ENCODE peak calls at places on chromosomes 1 and 21, in ten cellular contexts. L is tibial nerve, V is body of pancreas, Z is adrenal gland, E is gastrocnemius medialis, P is heart left ventricle, J is ovary, T is right lobe of liver, G is breast epithelium, C is uterus. B is an unnamed sample.

GRCh38 chr1:21520899-21521716 is 11.9 kb downstream of the ALPL start:
- DNase-seq in L (no peak), V (no peak), Z (no peak), E (no peak), P (no peak), J (no peak), T (no peak), G (no peak), C (no peak), B (no peak)

GRCh38 chr1:72557446-72558049 is 275.2 kb upstream of the NEGR1 start:
- DNase-seq in L (no peak), V (no peak), Z (no peak), E (no peak), P (no peak), J (no peak), T (no peak), G (no peak), C (no peak), B (peak; percentile 25)

GRCh38 chr1:91099746-91100621 is 78.1 kb upstream of the ZNF644 start:
- DNase-seq in L (no peak), V (no peak), Z (no peak), E (no peak), P (no peak), J (no peak), T (no peak), G (no peak), C (no peak), B (no peak)

GRCh38 chr1:41325801-41326200 is 35.4 kb upstream of the FOXO6 start:
- DNase-seq in L (no peak), V (no peak), Z (no peak), E (no peak), P (no peak), J (no peak), T (no peak), G (no peak), C (no peak), B (no peak)

GRCh38 chr1:214143015-214143775 is 137.8 kb upstream of the SMYD2 start:
- DNase-seq in L (no peak), V (no peak), Z (no peak), E (no peak), P (no peak), J (no peak), T (no peak), G (no peak), C (no peak), B (no peak)

GRCh38 chr1:43425045-43425444 is 28.7 kb downstream of the HYI start:
- DNase-seq in L (no peak), V (no peak), Z (no peak), E (no peak), P (no peak), J (no peak), T (no peak), G (peak; percentile 28), C (no peak), B (no peak)

GRCh38 chr1:89518116-89518780 is 6.4 kb upstream of the LRRC8B start:
- DNase-seq in L (no peak), V (peak; percentile 22), Z (peak; percentile 31), E (no peak), P (no peak), J (no peak), T (no peak), G (no peak), C (no peak), B (no peak)

GRCh38 chr21:28336299-28336698 is 656.4 kb downstream of the LTN1 start:
- DNase-seq in L (no peak), V (peak; percentile 64), Z (peak; percentile 16), E (no peak), P (no peak), J (no peak), T (peak; percentile 52), G (no peak), C (peak; percentile 27), B (peak; percentile 28)

GRCh38 chr1:58548381-58548780 is 1.9 kb upstream of the OMA1 start:
- DNase-seq in L (no peak), V (no peak), Z (no peak), E (no peak), P (no peak), J (no peak), T (no peak), G (no peak), C (no peak), B (peak; percentile 66)

GRCh38 chr1:45437323-45437722 is 53.6 kb downstream of the TESK2 start:
- DNase-seq in L (no peak), V (no peak), Z (no peak), E (no peak), P (no peak), J (no peak), T (no peak), G (no peak), C (no peak), B (no peak)

GRCh38 chr1:156663178-156663577 is 14.0 kb downstream of the NES start:
- DNase-seq in L (no peak), V (no peak), Z (peak; percentile 37), E (peak; percentile 92), P (peak; percentile 87), J (no peak), T (no peak), G (no peak), C (peak; percentile 70), B (no peak)

GRCh38 chr1:32068891-32069590 is 3.7 kb upstream of the TMEM39B start:
- DNase-seq in L (no peak), V (no peak), Z (no peak), E (no peak), P (no peak), J (no peak), T (no peak), G (no peak), C (no peak), B (peak; percentile 33)

GRCh38 chr1:180627411-180627810 is 4.4 kb upstream of the XPR1 start:
- DNase-seq in L (no peak), V (no peak), Z (no peak), E (no peak), P (no peak), J (no peak), T (no peak), G (no peak), C (no peak), B (no peak)

GRCh38 chr1:180626711-180627110 is 5.1 kb upstream of the XPR1 start:
- DNase-seq in L (no peak), V (no peak), Z (no peak), E (no peak), P (no peak), J (no peak), T (no peak), G (no peak), C (no peak), B (no peak)

GRCh38 chr1:180622658-180623508 is 8.9 kb upstream of the XPR1 start:
- DNase-seq in L (no peak), V (no peak), Z (no peak), E (no peak), P (no peak), J (no peak), T (no peak), G (no peak), C (no peak), B (no peak)

GRCh38 chr1:180628646-180629045 is 3.2 kb upstream of the XPR1 start:
- DNase-seq in L (no peak), V (no peak), Z (no peak), E (no peak), P (no peak), J (no peak), T (no peak), G (no peak), C (no peak), B (no peak)

GRCh38 chr1:180623579-180624347 is 8.1 kb upstream of the XPR1 start:
- DNase-seq in L (no peak), V (peak; percentile 28), Z (no peak), E (no peak), P (no peak), J (no peak), T (no peak), G (no peak), C (no peak), B (peak; percentile 7)
- TF ChIP-seq CTCF in L (no peak), V (peak; percentile 53), Z (peak; percentile 14), E (no peak), P (peak; percentile 41), J (no peak), T (peak; percentile 28), G (no peak), C (peak; percentile 10), B (no peak)

DNA sequence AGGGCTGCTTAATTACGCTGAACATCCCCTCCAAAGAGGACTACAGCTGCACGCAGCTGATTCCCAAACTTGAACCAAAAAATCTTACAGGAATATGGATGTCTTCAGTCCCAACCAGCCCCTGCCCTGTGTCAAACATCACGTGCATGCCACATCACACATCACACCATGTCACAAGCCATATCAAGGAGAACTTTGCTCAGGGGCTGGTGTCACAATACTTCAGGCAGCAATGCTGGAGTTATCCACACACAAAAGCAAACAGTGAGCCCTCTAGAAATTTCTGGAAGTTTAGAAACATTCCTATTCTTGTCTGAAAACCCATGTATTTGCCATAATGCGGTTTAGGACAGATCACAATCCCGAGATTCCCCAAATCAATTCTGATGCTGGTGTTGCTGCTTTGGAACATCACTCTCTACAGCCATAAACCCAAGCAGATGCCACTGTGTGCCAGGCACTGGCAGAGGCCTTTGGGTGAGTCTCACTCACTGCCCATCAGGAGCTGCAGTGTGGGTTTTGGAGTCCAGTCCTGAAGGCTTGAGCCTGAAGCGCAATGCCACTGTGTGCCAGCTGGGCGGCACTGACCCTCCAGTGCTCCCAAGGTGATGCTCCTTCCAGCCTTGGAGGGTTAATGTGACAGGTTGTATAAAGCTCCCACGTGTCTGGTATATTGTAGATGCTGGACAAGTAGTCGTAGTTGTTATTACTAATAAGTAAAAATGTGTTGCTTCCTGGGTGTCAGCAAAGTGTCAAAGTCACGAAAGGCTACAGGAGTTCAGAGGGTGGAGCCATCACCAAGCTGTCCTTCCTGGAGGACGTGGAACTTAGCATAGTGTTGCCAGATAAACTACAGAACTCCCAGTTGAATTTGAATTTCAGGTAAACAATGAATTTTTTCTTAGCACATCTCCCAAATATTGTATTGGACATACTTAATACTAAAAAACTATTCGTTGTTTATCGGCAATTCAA is 20.1 kb upstream of the EFNA1 start:
- DNase-seq in L (no peak), V (no peak), Z (no peak), E (no peak), P (no peak), J (no peak), T (peak; percentile 93), G (no peak), C (no peak), B (no peak)
- TF ChIP-seq POLR2A in L (no peak), V (no peak), Z (no peak), E (no peak), P (no peak), J (no peak), T (peak; percentile 24), G (no peak), C (no peak), B (no peak)

GRCh38 chr1:209850342-209850979 is 22.7 kb downstream of the UTP25 start:
- DNase-seq in L (no peak), V (peak; percentile 22), Z (peak; percentile 44), E (peak; percentile 13), P (peak; percentile 47), J (no peak), T (no peak), G (no peak), C (no peak), B (peak; percentile 44)
- TF ChIP-seq CTCF in L (peak; percentile 36), V (peak; percentile 37), Z (peak; percentile 31), E (no peak), P (peak; percentile 32), J (no peak), T (peak; percentile 43), G (peak; percentile 25), C (no peak), B (peak; percentile 44)

DNA sequence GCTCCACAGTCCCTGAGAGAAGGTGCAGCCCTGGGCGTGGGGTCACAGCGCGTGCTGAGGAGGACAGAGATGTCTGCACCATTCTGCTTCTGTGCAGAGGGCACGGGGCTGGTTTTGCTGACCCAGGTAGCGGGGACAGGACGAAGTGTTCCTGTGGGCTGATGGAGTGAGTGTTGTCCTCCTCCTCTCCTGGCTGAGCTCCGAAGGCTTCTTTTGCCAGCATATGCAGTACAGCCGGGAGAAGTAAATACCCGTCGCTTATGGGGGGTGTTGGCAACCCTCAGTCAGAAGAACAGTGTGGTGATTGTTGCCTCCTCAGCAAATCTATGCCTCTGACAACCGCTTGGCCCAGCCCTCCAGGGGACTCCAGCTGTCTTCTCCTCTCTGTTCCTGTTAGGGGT is 101.5 kb downstream of the DDX20 start:
- DNase-seq in L (no peak), V (peak; percentile 38), Z (no peak), E (peak; percentile 28), P (peak; percentile 73), J (no peak), T (peak; percentile 48), G (no peak), C (no peak), B (no peak)
- TF ChIP-seq POLR2A in L (no peak), V (no peak), Z (no peak), E (no peak), P (no peak), J (no peak), T (no peak), G (no peak), C (no peak), B (no peak)